ENCODE peak calls at places on chromosome 11, in seven cellular contexts. One of them, this sample, is unnamed.
A peak's percentile ranks its signal among the peaks of the same experiment; 100 is the strongest.

GRCh38 chr11:121894581-121894980 is 221.4 kb downstream of the BLID start:
- DNase-seq in DMS153: no peak
- DNase-seq in frontal cortex: no peak
- DNase-seq in effector CD4-positive, alpha-beta T cell: no peak
- DNase-seq in fibroblast of the aortic adventitia: no peak
- DNase-seq in NCI-H2107: no peak
- DNase-seq in NCI-H1417: no peak
- DNase-seq in this sample: no peak

GRCh38 chr11:72375241-72375640 is 59.1 kb downstream of the CLPB start:
- DNase-seq in frontal cortex: no peak
- DNase-seq in effector CD4-positive, alpha-beta T cell: no peak
- DNase-seq in NCI-H1417: no peak
- DNase-seq in NCI-H2107: no peak
- DNase-seq in fibroblast of the aortic adventitia: no peak
- DNase-seq in DMS153: no peak
- DNase-seq in this sample: no peak

GRCh38 chr11:116492600-116492999 is 280.2 kb downstream of the BUD13 start:
- DNase-seq in NCI-H1417: no peak
- DNase-seq in effector CD4-positive, alpha-beta T cell: no peak
- DNase-seq in NCI-H2107: no peak
- DNase-seq in DMS153: no peak
- DNase-seq in fibroblast of the aortic adventitia: no peak
- DNase-seq in frontal cortex: no peak
- DNase-seq in this sample: no peak

GRCh38 chr11:69277074-69277809 is 16.7 kb upstream of the MYEOV start:
- DNase-seq in NCI-H1417: no peak
- DNase-seq in fibroblast of the aortic adventitia: no peak
- DNase-seq in DMS153: no peak
- DNase-seq in frontal cortex: no peak
- DNase-seq in NCI-H2107: no peak
- DNase-seq in effector CD4-positive, alpha-beta T cell: no peak
- DNase-seq in this sample: peak; percentile 37

GRCh38 chr11:93481696-93482095 is 61.5 kb downstream of the SMCO4 start:
- DNase-seq in NCI-H1417: no peak
- DNase-seq in effector CD4-positive, alpha-beta T cell: no peak
- DNase-seq in DMS153: no peak
- DNase-seq in fibroblast of the aortic adventitia: no peak
- DNase-seq in NCI-H2107: no peak
- DNase-seq in frontal cortex: no peak
- DNase-seq in this sample: peak; percentile 22

GRCh38 chr11:119403021-119403420 is 20.0 kb downstream of the THY1 start:
- DNase-seq in frontal cortex: no peak
- DNase-seq in DMS153: no peak
- DNase-seq in effector CD4-positive, alpha-beta T cell: no peak
- DNase-seq in NCI-H2107: no peak
- DNase-seq in NCI-H1417: no peak
- DNase-seq in fibroblast of the aortic adventitia: peak; percentile 20
- DNase-seq in this sample: no peak

GRCh38 chr11:76744186-76745058 is 38.7 kb upstream of the TSKU start:
- DNase-seq in effector CD4-positive, alpha-beta T cell: no peak
- DNase-seq in NCI-H1417: no peak
- DNase-seq in fibroblast of the aortic adventitia: no peak
- DNase-seq in NCI-H2107: no peak
- DNase-seq in frontal cortex: no peak
- DNase-seq in DMS153: no peak
- DNase-seq in this sample: no peak

GRCh38 chr11:134519788-134520187 is 107.7 kb upstream of the B3GAT1 start:
- DNase-seq in fibroblast of the aortic adventitia: no peak
- DNase-seq in NCI-H2107: no peak
- DNase-seq in effector CD4-positive, alpha-beta T cell: no peak
- DNase-seq in DMS153: no peak
- DNase-seq in frontal cortex: no peak
- DNase-seq in NCI-H1417: no peak
- DNase-seq in this sample: no peak

GRCh38 chr11:125167292-125167953 is 2.9 kb downstream of the PKNOX2 start:
- DNase-seq in NCI-H1417: no peak
- DNase-seq in frontal cortex: peak; percentile 41
- DNase-seq in fibroblast of the aortic adventitia: peak; percentile 56
- DNase-seq in effector CD4-positive, alpha-beta T cell: no peak
- DNase-seq in NCI-H2107: no peak
- DNase-seq in DMS153: no peak
- DNase-seq in this sample: no peak

GRCh38 chr11:2582436-2582931 is 117.3 kb downstream of the KCNQ1OT1 start:
- DNase-seq in NCI-H2107: no peak
- DNase-seq in fibroblast of the aortic adventitia: no peak
- DNase-seq in effector CD4-positive, alpha-beta T cell: no peak
- DNase-seq in DMS153: no peak
- DNase-seq in frontal cortex: no peak
- DNase-seq in NCI-H1417: no peak
- DNase-seq in this sample: no peak

GRCh38 chr11:111086058-111086457 is 159.5 kb upstream of the POU2AF2 start:
- DNase-seq in DMS153: peak; percentile 84
- DNase-seq in fibroblast of the aortic adventitia: no peak
- DNase-seq in NCI-H1417: peak; percentile 90
- DNase-seq in frontal cortex: no peak
- DNase-seq in NCI-H2107: no peak
- DNase-seq in effector CD4-positive, alpha-beta T cell: no peak
- DNase-seq in this sample: no peak

GRCh38 chr11:2525941-2526807 is 81.4 kb downstream of the KCNQ1 start:
- DNase-seq in effector CD4-positive, alpha-beta T cell: no peak
- DNase-seq in frontal cortex: no peak
- DNase-seq in NCI-H2107: no peak
- DNase-seq in fibroblast of the aortic adventitia: no peak
- DNase-seq in DMS153: peak; percentile 10
- DNase-seq in NCI-H1417: no peak
- DNase-seq in this sample: no peak

GRCh38 chr11:96464695-96465307 is 75.0 kb downstream of the JRKL start:
- DNase-seq in DMS153: peak; percentile 66
- DNase-seq in fibroblast of the aortic adventitia: peak; percentile 84
- DNase-seq in NCI-H2107: peak; percentile 8
- DNase-seq in frontal cortex: peak; percentile 47
- DNase-seq in effector CD4-positive, alpha-beta T cell: no peak
- DNase-seq in NCI-H1417: peak; percentile 90
- DNase-seq in this sample: peak; percentile 94

GRCh38 chr11:45857834-45858492 is 10.7 kb downstream of the CRY2 start:
- DNase-seq in frontal cortex: peak; percentile 57
- DNase-seq in fibroblast of the aortic adventitia: peak; percentile 92
- DNase-seq in NCI-H1417: peak; percentile 13
- DNase-seq in DMS153: peak; percentile 13
- DNase-seq in NCI-H2107: no peak
- DNase-seq in effector CD4-positive, alpha-beta T cell: no peak
- DNase-seq in this sample: no peak

GRCh38 chr11:132977746-132978145 is 554.6 kb downstream of the OPCML start:
- DNase-seq in fibroblast of the aortic adventitia: no peak
- DNase-seq in DMS153: no peak
- DNase-seq in NCI-H2107: no peak
- DNase-seq in frontal cortex: no peak
- DNase-seq in NCI-H1417: no peak
- DNase-seq in effector CD4-positive, alpha-beta T cell: no peak
- DNase-seq in this sample: no peak

GRCh38 chr11:14384338-14384737 is 25.4 kb upstream of the RRAS2 start:
- DNase-seq in frontal cortex: no peak
- DNase-seq in DMS153: no peak
- DNase-seq in effector CD4-positive, alpha-beta T cell: no peak
- DNase-seq in NCI-H1417: no peak
- DNase-seq in NCI-H2107: no peak
- DNase-seq in fibroblast of the aortic adventitia: peak; percentile 90
- DNase-seq in this sample: no peak

GRCh38 chr11:120950880-120951279 is 73.0 kb upstream of the TBCEL start:
- DNase-seq in effector CD4-positive, alpha-beta T cell: no peak
- DNase-seq in fibroblast of the aortic adventitia: no peak
- DNase-seq in DMS153: no peak
- DNase-seq in NCI-H1417: no peak
- DNase-seq in NCI-H2107: no peak
- DNase-seq in frontal cortex: no peak
- DNase-seq in this sample: no peak

GRCh38 chr11:76543006-76543703 is 98.3 kb downstream of the EMSY start:
- DNase-seq in NCI-H1417: no peak
- DNase-seq in fibroblast of the aortic adventitia: peak; percentile 19
- DNase-seq in DMS153: no peak
- DNase-seq in effector CD4-positive, alpha-beta T cell: no peak
- DNase-seq in NCI-H2107: no peak
- DNase-seq in frontal cortex: no peak
- DNase-seq in this sample: no peak

GRCh38 chr11:17923213-17923612 is 89.6 kb downstream of the SERGEF start:
- DNase-seq in effector CD4-positive, alpha-beta T cell: no peak
- DNase-seq in DMS153: no peak
- DNase-seq in NCI-H1417: no peak
- DNase-seq in NCI-H2107: no peak
- DNase-seq in frontal cortex: no peak
- DNase-seq in fibroblast of the aortic adventitia: peak; percentile 79
- DNase-seq in this sample: no peak

GRCh38 chr11:87966744-87967143 is 208.5 kb downstream of the RAB38 start:
- DNase-seq in NCI-H2107: no peak
- DNase-seq in effector CD4-positive, alpha-beta T cell: no peak
- DNase-seq in frontal cortex: no peak
- DNase-seq in NCI-H1417: no peak
- DNase-seq in fibroblast of the aortic adventitia: no peak
- DNase-seq in DMS153: no peak
- DNase-seq in this sample: no peak

GRCh38 chr11:111718436-111719325 is 47.5 kb downstream of the PPP2R1B start:
- DNase-seq in DMS153: peak; percentile 35
- DNase-seq in frontal cortex: no peak
- DNase-seq in NCI-H1417: no peak
- DNase-seq in NCI-H2107: no peak
- DNase-seq in fibroblast of the aortic adventitia: peak; percentile 76
- DNase-seq in effector CD4-positive, alpha-beta T cell: no peak
- DNase-seq in this sample: no peak

GRCh38 chr11:77345621-77346020 is 44.1 kb upstream of the GDPD4 start:
- DNase-seq in NCI-H1417: no peak
- DNase-seq in effector CD4-positive, alpha-beta T cell: no peak
- DNase-seq in frontal cortex: no peak
- DNase-seq in fibroblast of the aortic adventitia: peak; percentile 43
- DNase-seq in DMS153: no peak
- DNase-seq in NCI-H2107: no peak
- DNase-seq in this sample: no peak

GRCh38 chr11:22785251-22785650 is 44.4 kb downstream of the SVIP start:
- DNase-seq in effector CD4-positive, alpha-beta T cell: no peak
- DNase-seq in NCI-H1417: peak; percentile 10
- DNase-seq in frontal cortex: no peak
- DNase-seq in DMS153: no peak
- DNase-seq in NCI-H2107: no peak
- DNase-seq in fibroblast of the aortic adventitia: peak; percentile 56
- DNase-seq in this sample: no peak

GRCh38 chr11:122879785-122880184 is 2.8 kb upstream of the JHY start:
- DNase-seq in frontal cortex: no peak
- DNase-seq in DMS153: no peak
- DNase-seq in effector CD4-positive, alpha-beta T cell: no peak
- DNase-seq in NCI-H2107: no peak
- DNase-seq in NCI-H1417: peak; percentile 83
- DNase-seq in fibroblast of the aortic adventitia: no peak
- DNase-seq in this sample: no peak

GRCh38 chr11:93225642-93226041 is 27.9 kb upstream of the SLC36A4 start:
- DNase-seq in NCI-H2107: no peak
- DNase-seq in effector CD4-positive, alpha-beta T cell: no peak
- DNase-seq in fibroblast of the aortic adventitia: peak; percentile 48
- DNase-seq in frontal cortex: peak; percentile 34
- DNase-seq in NCI-H1417: peak; percentile 88
- DNase-seq in DMS153: peak; percentile 59
- DNase-seq in this sample: peak; percentile 38

GRCh38 chr11:128884703-128885338 is 6.3 kb upstream of the KCNJ5 start:
- DNase-seq in NCI-H1417: peak; percentile 89
- DNase-seq in effector CD4-positive, alpha-beta T cell: peak; percentile 37
- DNase-seq in frontal cortex: peak; percentile 61
- DNase-seq in DMS153: peak; percentile 61
- DNase-seq in fibroblast of the aortic adventitia: peak; percentile 80
- DNase-seq in NCI-H2107: peak; percentile 42
- DNase-seq in this sample: peak; percentile 96

GRCh38 chr11:118610773-118611432 is 3.5 kb downstream of the PHLDB1 start:
- DNase-seq in NCI-H2107: no peak
- DNase-seq in DMS153: no peak
- DNase-seq in effector CD4-positive, alpha-beta T cell: peak; percentile 84
- DNase-seq in NCI-H1417: no peak
- DNase-seq in frontal cortex: peak; percentile 53
- DNase-seq in fibroblast of the aortic adventitia: peak; percentile 64
- DNase-seq in this sample: peak; percentile 80